ENCODE peak calls at places on chromosome X, in eight cellular contexts. G is HT1080; W is effector CD4-positive, alpha-beta T cell; N is endodermal cell; I is right cardiac atrium; P is activated T-cell treated with anti-CD3 and anti-CD28 coated beads, Interleukin-2, amount 50 U/mL, for 24 hours; H is CD8-positive, alpha-beta T cell; C is CD4-positive, alpha-beta T cell. A is an unnamed sample.

GRCh38 chrX:40132751-40133150 is 35.0 kb upstream of the BCOR start:
- DNase-seq in G (peak), W (no peak), N (no peak), I (peak), P (no peak), H (no peak), C (no peak), A (no peak)

GRCh38 chrX:77160301-77160700 is 286.9 kb upstream of the FGF16 start:
- DNase-seq in G (peak), W (no peak), N (peak), I (no peak), P (peak), H (peak), C (no peak), A (no peak)

GRCh38 chrX:119272882-119273806 is 37.1 kb downstream of the PGRMC1 start:
- DNase-seq in G (no peak), W (peak), N (peak), I (peak), P (peak), H (peak), C (peak), A (peak)

GRCh38 chrX:41153453-41153852 is 68.2 kb downstream of the USP9X start:
- DNase-seq in G (no peak), W (no peak), N (no peak), I (no peak), P (no peak), H (no peak), C (no peak), A (no peak)

GRCh38 chrX:77505227-77505626 is 58.0 kb downstream of the FGF16 start:
- DNase-seq in G (peak), W (no peak), N (no peak), I (no peak), P (no peak), H (no peak), C (no peak), A (no peak)

GRCh38 chrX:10749113-10749512 is 128.7 kb upstream of the MID1 start:
- DNase-seq in G (peak), W (no peak), N (no peak), I (no peak), P (no peak), H (no peak), C (no peak), A (no peak)

GRCh38 chrX:22399793-22400192 is 127.1 kb downstream of the CBLL2 start:
- DNase-seq in G (peak), W (no peak), N (no peak), I (no peak), P (no peak), H (no peak), C (no peak), A (no peak)

GRCh38 chrX:104334971-104335370 is 80.2 kb upstream of the ESX1 start:
- DNase-seq in G (no peak), W (no peak), N (no peak), I (no peak), P (no peak), H (no peak), C (no peak), A (no peak)